ENCODE peak calls at places on chromosomes 5 and 9, in six cellular contexts. A, L, D, P, K and Z are unnamed samples.

GRCh38 chr9:1962036-1962535 is 53.1 kb upstream of the SMARCA2 start:
- DNase-seq in A (no peak), L (no peak), D (no peak), P (no peak), K (no peak), Z (no peak)

GRCh38 chr9:22446950-22447606 is 454 bp downstream of the DMRTA1 start:
- DNase-seq in A (peak; percentile 20), L (peak; percentile 74), D (peak; percentile 86), P (peak; percentile 87), K (peak; percentile 17), Z (peak; percentile 64)

GRCh38 chr5:174972291-174972690 is 247.9 kb downstream of the MSX2 start:
- DNase-seq in A (no peak), L (no peak), D (no peak), P (no peak), K (no peak), Z (no peak)

GRCh38 chr9:5949103-5949699 is 58.5 kb downstream of the MLANA start:
- DNase-seq in A (peak; percentile 10), L (no peak), D (no peak), P (peak; percentile 27), K (no peak), Z (peak; percentile 30)

GRCh38 chr9:87557996-87558395 is 60.3 kb downstream of the DAPK1 start:
- DNase-seq in A (no peak), L (no peak), D (no peak), P (no peak), K (no peak), Z (no peak)

GRCh38 chr9:136089697-136090045 is 5.4 kb downstream of the NACC2 start:
- DNase-seq in A (peak; percentile 39), L (no peak), D (no peak), P (no peak), K (no peak), Z (peak; percentile 59)

GRCh38 chr5:53381-54174 is 38.4 kb upstream of the PLEKHG4B start:
- DNase-seq in A (peak; percentile 8), L (peak; percentile 87), D (peak; percentile 94), P (peak; percentile 86), K (no peak), Z (peak; percentile 19)

GRCh38 chr5:141782991-141783598 is 95.1 kb downstream of the PCDH1 start:
- DNase-seq in A (no peak), L (no peak), D (no peak), P (no peak), K (peak; percentile 83), Z (no peak)

GRCh38 chr5:139787568-139788293 is 7.9 kb upstream of the PSD2 start:
- DNase-seq in A (peak; percentile 52), L (peak; percentile 88), D (peak; percentile 100), P (peak; percentile 85), K (peak; percentile 71), Z (peak; percentile 83)

GRCh38 chr5:1111727-1112289 is at the start of gene SLC12A7:
- DNase-seq in A (no peak), L (peak; percentile 47), D (peak; percentile 86), P (peak; percentile 56), K (no peak), Z (no peak)

GRCh38 chr9:33818167-33818831 is 1.3 kb downstream of the UBE2R2 start:
- DNase-seq in A (no peak), L (no peak), D (peak; percentile 54), P (peak; percentile 19), K (no peak), Z (peak; percentile 20)

GRCh38 chr5:140734354-140734753 is 34.1 kb downstream of the ZMAT2 start:
- DNase-seq in A (no peak), L (no peak), D (no peak), P (peak; percentile 8), K (no peak), Z (peak; percentile 28)

GRCh38 chr9:136614372-136614922 is 48.3 kb upstream of the EGFL7 start:
- DNase-seq in A (peak; percentile 89), L (no peak), D (no peak), P (no peak), K (no peak), Z (peak; percentile 96)

GRCh38 chr9:113828211-113828610 is 47.9 kb upstream of the ZNF618 start:
- DNase-seq in A (peak; percentile 8), L (no peak), D (no peak), P (no peak), K (no peak), Z (peak; percentile 1)

GRCh38 chr5:174409070-174409469 is 315.3 kb upstream of the MSX2 start:
- DNase-seq in A (no peak), L (no peak), D (no peak), P (peak; percentile 45), K (no peak), Z (no peak)

GRCh38 chr5:143425835-143426234 is 22.3 kb upstream of the NR3C1 start:
- DNase-seq in A (no peak), L (no peak), D (no peak), P (no peak), K (no peak), Z (no peak)

GRCh38 chr9:4585135-4585534 is 77.0 kb upstream of the PLPP6 start:
- DNase-seq in A (no peak), L (no peak), D (no peak), P (peak; percentile 39), K (no peak), Z (no peak)

GRCh38 chr5:16600397-16600796 is 16.4 kb downstream of the RETREG1 start:
- DNase-seq in A (no peak), L (no peak), D (no peak), P (no peak), K (no peak), Z (no peak)

GRCh38 chr9:107487521-107488399 is 1.8 kb downstream of the KLF4 start:
- DNase-seq in A (no peak), L (peak; percentile 69), D (peak; percentile 84), P (peak; percentile 84), K (peak; percentile 39), Z (peak; percentile 62)

GRCh38 chr9:107489144-107489673 is 360 bp downstream of the KLF4 start:
- DNase-seq in A (no peak), L (no peak), D (no peak), P (peak; percentile 14), K (no peak), Z (no peak)

GRCh38 chr9:107488400-107489143 is 997 bp downstream of the KLF4 start:
- DNase-seq in A (peak; percentile 49), L (no peak), D (peak; percentile 68), P (peak; percentile 42), K (peak; percentile 54), Z (peak; percentile 78)

GRCh38 chr9:107491081-107492053 is 1.8 kb upstream of the KLF4 start:
- DNase-seq in A (no peak), L (no peak), D (peak; percentile 50), P (peak; percentile 53), K (peak; percentile 19), Z (peak; percentile 71)

DNA sequence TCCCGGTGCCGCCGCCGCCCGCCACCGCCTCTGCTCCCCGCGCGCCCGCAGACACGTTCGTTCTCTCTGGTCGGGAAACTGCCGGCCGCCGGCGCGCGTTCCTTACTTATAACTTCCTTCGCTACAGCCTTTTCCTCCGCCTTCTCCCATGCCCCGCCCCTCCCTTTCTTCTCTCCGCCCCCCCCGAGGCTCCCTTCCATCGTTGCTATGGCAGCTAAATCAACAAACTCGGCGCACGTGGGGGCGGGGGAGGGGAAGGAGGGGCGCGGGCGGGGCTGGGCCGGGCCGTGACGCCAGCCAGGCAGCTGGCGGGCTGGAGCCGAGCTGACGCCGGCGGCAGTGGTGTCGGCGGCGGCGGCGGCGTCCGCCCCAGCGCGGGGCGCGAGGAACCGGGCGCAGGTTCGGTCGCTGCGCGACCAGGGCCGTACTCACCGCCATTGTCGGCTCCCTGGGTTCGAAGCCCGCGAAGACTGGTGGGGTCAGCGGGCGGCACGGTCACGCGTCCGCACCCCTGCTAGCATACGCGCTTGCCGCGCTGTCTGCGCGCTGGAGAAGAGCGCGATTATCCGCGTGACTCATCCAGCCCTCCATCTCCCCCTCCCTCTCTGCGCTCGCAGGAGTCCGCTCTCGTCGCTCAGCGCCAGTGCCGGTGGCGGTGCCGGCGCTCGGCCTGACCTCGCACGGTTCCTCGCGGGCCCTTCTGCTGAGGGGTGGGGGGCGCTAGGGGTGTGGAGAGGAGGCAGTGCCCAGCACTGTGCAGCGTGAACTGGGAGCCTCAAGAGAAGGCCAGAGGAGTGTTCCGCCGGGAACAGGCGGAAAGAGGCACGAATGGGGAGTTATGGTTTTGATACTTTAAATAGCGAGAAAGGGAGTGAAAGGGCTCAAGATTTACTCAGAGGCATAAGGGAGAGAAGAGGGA is at the start of gene KLF4:
- DNase-seq in A (peak; percentile 91), L (peak; percentile 95), D (peak; percentile 84), P (peak; percentile 97), K (peak; percentile 80), Z (peak; percentile 95)
- H3K4me3 ChIP-seq in A (peak within 1 kb of the TSS; percentile 60), L (peak within 1 kb of the TSS; percentile 90), D (peak within 1 kb of the TSS; percentile 50), P (peak within 1 kb of the TSS; percentile 40), K (peak within 1 kb of the TSS; percentile 89), Z (peak within 1 kb of the TSS; percentile 79)

GRCh38 chr5:169911448-169912212 is 68.7 kb downstream of the INSYN2B start:
- DNase-seq in A (no peak), L (no peak), D (no peak), P (peak; percentile 21), K (no peak), Z (no peak)
- H2BK120ac ChIP-seq in A (no peak overlapping the region), L (no peak overlapping the region), D (no peak overlapping the region), P (no peak overlapping the region), K (no peak overlapping the region), Z (no peak overlapping the region)

GRCh38 chr5:131997727-131998117 is 13.7 kb downstream of the ACSL6 start:
- DNase-seq in A (no peak), L (no peak), D (no peak), P (no peak), K (no peak), Z (no peak)

GRCh38 chr5:131999991-132000490 is 11.4 kb downstream of the ACSL6 start:
- DNase-seq in A (no peak), L (no peak), D (no peak), P (no peak), K (no peak), Z (no peak)

GRCh38 chr5:131999471-131999931 is 12.0 kb downstream of the ACSL6 start:
- DNase-seq in A (no peak), L (no peak), D (no peak), P (no peak), K (no peak), Z (no peak)

GRCh38 chr5:131998431-131999040 is 12.9 kb downstream of the ACSL6 start:
- DNase-seq in A (no peak), L (no peak), D (no peak), P (no peak), K (no peak), Z (no peak)

GRCh38 chr5:131999041-131999440 is 12.4 kb downstream of the ACSL6 start:
- DNase-seq in A (no peak), L (no peak), D (no peak), P (no peak), K (no peak), Z (no peak)
- H3K4me3 ChIP-seq in A (no peak overlapping the region), L (no peak overlapping the region), D (no peak overlapping the region), P (no peak overlapping the region), K (no peak overlapping the region), Z (no peak overlapping the region)

GRCh38 chr9:130862747-130863146 is 27.7 kb downstream of the ABL1 start:
- DNase-seq in A (no peak), L (no peak), D (no peak), P (no peak), K (no peak), Z (no peak)

GRCh38 chr9:130862217-130862616 is 27.2 kb downstream of the ABL1 start:
- DNase-seq in A (no peak), L (no peak), D (no peak), P (no peak), K (no peak), Z (no peak)

GRCh38 chr9:130865921-130866320 is 30.7 kb downstream of the QRFP start:
- DNase-seq in A (no peak), L (no peak), D (no peak), P (no peak), K (no peak), Z (no peak)

GRCh38 chr9:130866474-130866965 is 30.1 kb downstream of the QRFP start:
- DNase-seq in A (peak; percentile 89), L (peak; percentile 87), D (peak; percentile 88), P (peak; percentile 98), K (peak; percentile 77), Z (peak; percentile 93)

GRCh38 chr9:130864541-130864940 is 29.5 kb downstream of the ABL1 start:
- DNase-seq in A (no peak), L (no peak), D (no peak), P (no peak), K (no peak), Z (no peak)
- H2BK120ac ChIP-seq in A (no peak overlapping the region), L (no peak overlapping the region), D (no peak overlapping the region), P (no peak overlapping the region), K (no peak overlapping the region), Z (no peak overlapping the region)